ENCODE peak calls at places on chromosomes 7 and 10, in four cellular contexts. One of them, this sample, is unnamed.

GRCh38 chr7:105521027-105521730 is 892 bp downstream of the PUS7 start:
- DNase-seq in HepG2: peak
- DNase-seq in activated CD8-positive, alpha-beta memory T cell treated with anti-CD3 and anti-CD28 coated beads for 48 hours: peak
- DNase-seq in Panc1: no peak
- DNase-seq in this sample: peak

GRCh38 chr10:18651324-18652007 is at the start of gene NSUN6:
- DNase-seq in activated CD8-positive, alpha-beta memory T cell treated with anti-CD3 and anti-CD28 coated beads for 48 hours: peak
- DNase-seq in HepG2: peak
- DNase-seq in Panc1: no peak
- DNase-seq in this sample: peak

GRCh38 chr10:95533590-95533989 is 27.6 kb downstream of the SORBS1 start:
- DNase-seq in Panc1: no peak
- DNase-seq in activated CD8-positive, alpha-beta memory T cell treated with anti-CD3 and anti-CD28 coated beads for 48 hours: no peak
- DNase-seq in HepG2: no peak
- DNase-seq in this sample: no peak

GRCh38 chr10:114967071-114967470 is 29.1 kb downstream of the TRUB1 start:
- DNase-seq in Panc1: no peak
- DNase-seq in HepG2: peak
- DNase-seq in activated CD8-positive, alpha-beta memory T cell treated with anti-CD3 and anti-CD28 coated beads for 48 hours: no peak
- DNase-seq in this sample: no peak

GRCh38 chr7:55140221-55140980 is 121.6 kb downstream of the EGFR start:
- DNase-seq in HepG2: no peak
- DNase-seq in Panc1: no peak
- DNase-seq in activated CD8-positive, alpha-beta memory T cell treated with anti-CD3 and anti-CD28 coated beads for 48 hours: no peak
- DNase-seq in this sample: no peak

GRCh38 chr10:71812016-71812912 is 38.8 kb downstream of the PSAP start:
- DNase-seq in Panc1: no peak
- DNase-seq in activated CD8-positive, alpha-beta memory T cell treated with anti-CD3 and anti-CD28 coated beads for 48 hours: peak
- DNase-seq in HepG2: peak
- DNase-seq in this sample: peak

GRCh38 chr10:117413928-117414618 is 38.8 kb upstream of the PDZD8 start:
- DNase-seq in activated CD8-positive, alpha-beta memory T cell treated with anti-CD3 and anti-CD28 coated beads for 48 hours: no peak
- DNase-seq in Panc1: peak
- DNase-seq in HepG2: peak
- DNase-seq in this sample: no peak

GRCh38 chr7:12091164-12091563 is 119.9 kb upstream of the TMEM106B start:
- DNase-seq in activated CD8-positive, alpha-beta memory T cell treated with anti-CD3 and anti-CD28 coated beads for 48 hours: no peak
- DNase-seq in Panc1: no peak
- DNase-seq in HepG2: no peak
- DNase-seq in this sample: no peak

GRCh38 chr7:155669717-155670505 is 25.4 kb downstream of the RBM33 start:
- DNase-seq in activated CD8-positive, alpha-beta memory T cell treated with anti-CD3 and anti-CD28 coated beads for 48 hours: no peak
- DNase-seq in HepG2: no peak
- DNase-seq in Panc1: no peak
- DNase-seq in this sample: no peak

This sample was measured in GOT3.